ENCODE peak calls at places on chromosomes 4 and X, in five cellular contexts. N is NCI-H2029 treated with DMSO at 0.1 percent for 48 hours; B is anterior cingulate cortex; G is immature natural killer cell; C is activated CD8-positive, alpha-beta memory T cell treated with anti-CD3 and anti-CD28 coated beads for 4 hours. P is an unnamed sample.

GRCh38 chrX:47091149-47091775 is 13.0 kb downstream of the RGN start:
- DNase-seq in B (no peak), G (no peak), N (no peak), C (no peak), P (peak)

GRCh38 chr4:15677507-15677988 is 4.1 kb upstream of the FAM200B start:
- DNase-seq in N (peak), B (no peak), G (no peak), C (no peak), P (no peak)

GRCh38 chr4:183249854-183250253 is 70.2 kb downstream of the CLDN22 start:
- DNase-seq in N (no peak), C (no peak), B (no peak), G (peak), P (no peak)

GRCh38 chr4:142697928-142698327 is 148.2 kb downstream of the INPP4B start:
- DNase-seq in G (no peak), C (no peak), N (no peak), B (no peak), P (no peak)

GRCh38 chr4:99886146-99886545 is 8.1 kb downstream of the LAMTOR3 start:
- DNase-seq in N (no peak), C (no peak), B (no peak), G (no peak), P (no peak)

GRCh38 chrX:30023451-30023850 is 191.9 kb upstream of the MAGEB2 start:
- DNase-seq in N (no peak), C (no peak), G (no peak), B (no peak), P (no peak)

GRCh38 chrX:101409043-101409442 is 1.0 kb downstream of the HNRNPH2 start:
- DNase-seq in G (no peak), N (no peak), C (no peak), B (no peak), P (no peak)

GRCh38 chr4:40377462-40378385 is 42.6 kb downstream of the CHRNA9 start:
- DNase-seq in N (no peak), C (no peak), B (no peak), G (no peak), P (no peak)

GRCh38 chr4:94468093-94468492 is 16.4 kb downstream of the PDLIM5 start:
- DNase-seq in B (no peak), G (no peak), N (no peak), C (no peak), P (no peak)

GRCh38 chr4:78784255-78784654 is 8.1 kb downstream of the BMP2K start:
- DNase-seq in B (no peak), G (no peak), C (no peak), N (no peak), P (peak)

GRCh38 chr4:153582954-153583456 is 101.1 kb upstream of the TLR2 start:
- DNase-seq in B (no peak), C (no peak), N (no peak), G (no peak), P (no peak)